ENCODE peak calls at places on chromosomes 11 and 22, in six cellular contexts. W is MCF 10A, P is neural progenitor cell, L is colonic mucosa, E is left lung, X is breast epithelium. C is an unnamed sample.

GRCh38 chr11:126637800-126638175 is 282.3 kb downstream of the ST3GAL4 start:
- DNase-seq in W (no peak), X (no peak), E (no peak), L (no peak), P (no peak), C (no peak)

GRCh38 chr22:48391171-48391711 is 1436.4 kb downstream of the BRD1 start:
- DNase-seq in X (no peak), L (no peak), W (no peak), E (no peak), P (no peak), C (peak)

GRCh38 chr11:64918056-64918455 is 1.0 kb upstream of the ATG2A start:
- DNase-seq in E (no peak), W (peak), P (peak), L (no peak), X (no peak), C (no peak)

GRCh38 chr11:133663586-133663985 is 131.3 kb upstream of the OPCML start:
- DNase-seq in X (no peak), E (no peak), L (no peak), W (no peak), P (no peak), C (no peak)

GRCh38 chr22:27377901-27378300 is 423.7 kb downstream of the MN1 start:
- DNase-seq in W (no peak), L (peak), P (no peak), X (no peak), E (no peak), C (no peak)

GRCh38 chr11:102223859-102224258 is 93.4 kb upstream of the BIRC3 start:
- DNase-seq in X (no peak), E (no peak), W (peak), L (no peak), P (no peak), C (no peak)

GRCh38 chr22:45544588-45545170 is 42.0 kb downstream of the FBLN1 start:
- DNase-seq in P (no peak), L (no peak), E (no peak), W (peak), X (no peak), C (no peak)

GRCh38 chr11:92393218-92393617 is 168.6 kb downstream of the FAT3 start:
- DNase-seq in P (no peak), L (no peak), X (no peak), W (no peak), E (no peak), C (no peak)

GRCh38 chr11:112249871-112250590 is 10.6 kb downstream of the PLET1 start:
- DNase-seq in W (no peak), X (peak), L (no peak), E (no peak), P (no peak), C (no peak)

GRCh38 chr11:45091563-45092392 is 54.7 kb upstream of the PRDM11 start:
- DNase-seq in L (no peak), X (peak), P (peak), W (no peak), E (no peak), C (no peak)

GRCh38 chr11:83284501-83285051 is 1.6 kb downstream of the CCDC90B start:
- DNase-seq in E (no peak), P (no peak), W (no peak), L (no peak), X (no peak), C (no peak)

GRCh38 chr11:132987936-132988335 is 544.4 kb downstream of the OPCML start:
- DNase-seq in E (no peak), L (no peak), P (no peak), X (no peak), W (no peak), C (no peak)

GRCh38 chr11:65491614-65492386 is 7.0 kb upstream of the MALAT1 start:
- DNase-seq in L (peak), E (peak), W (peak), X (peak), P (peak), C (no peak)

GRCh38 chr11:47147250-47147649 is 29.4 kb downstream of the ARFGAP2 start:
- DNase-seq in E (no peak), X (no peak), P (no peak), L (no peak), W (no peak), C (no peak)

GRCh38 chr22:43439368-43440102 is 27.7 kb downstream of the MPPED1 start:
- DNase-seq in X (no peak), P (no peak), E (no peak), L (no peak), W (no peak), C (no peak)

GRCh38 chr22:44351685-44352377 is 39.1 kb upstream of the SHISAL1 start:
- DNase-seq in X (no peak), E (no peak), W (peak), P (peak), L (no peak), C (peak)

GRCh38 chr11:15969281-15969680 is 387.1 kb downstream of the SOX6 start:
- DNase-seq in W (peak), X (no peak), L (peak), P (no peak), E (peak), C (no peak)

GRCh38 chr11:67534070-67534679 is 10.9 kb upstream of the CABP2 start:
- DNase-seq in L (no peak), X (no peak), E (no peak), P (peak), W (peak), C (no peak)

GRCh38 chr11:2524446-2525165 is 79.8 kb downstream of the KCNQ1 start:
- DNase-seq in L (peak), X (peak), W (no peak), P (no peak), E (peak), C (peak)

GRCh38 chr11:10906521-10906920 is 48.7 kb upstream of the ZBED5 start:
- DNase-seq in E (no peak), X (no peak), W (peak), P (no peak), L (no peak), C (no peak)

GRCh38 chr22:19959587-19960490 is 18.2 kb upstream of the TXNRD2 start:
- DNase-seq in L (no peak), X (no peak), E (no peak), W (no peak), P (no peak), C (no peak)

GRCh38 chr11:128528294-128528693 is 59.1 kb downstream of the ETS1 start:
- DNase-seq in X (no peak), W (no peak), P (no peak), E (no peak), L (no peak), C (no peak)

GRCh38 chr11:112785104-112785503 is 176.1 kb upstream of the NCAM1 start:
- DNase-seq in W (peak), P (no peak), E (no peak), L (no peak), X (peak), C (no peak)

GRCh38 chr22:20997536-20998257 is 4.2 kb downstream of the THAP7 start:
- DNase-seq in E (no peak), P (no peak), W (no peak), L (no peak), X (no peak), C (no peak)

GRCh38 chr22:46763051-46763705 is 728 bp downstream of the TBC1D22A start:
- DNase-seq in X (no peak), W (no peak), L (no peak), P (no peak), E (no peak), C (no peak)

GRCh38 chr11:130261546-130261945 is 53.2 kb downstream of the ZBTB44 start:
- DNase-seq in E (no peak), P (no peak), X (no peak), W (no peak), L (no peak), C (no peak)

GRCh38 chr22:42114721-42115120 is 15.9 kb downstream of the CYP2D6 start:
- DNase-seq in L (no peak), X (no peak), E (no peak), P (peak), W (peak), C (no peak)

GRCh38 chr11:125588505-125588904 is 4.1 kb upstream of the STT3A start:
- DNase-seq in P (no peak), W (no peak), E (no peak), L (no peak), X (no peak), C (no peak)

GRCh38 chr22:30923168-30923900 is 45.2 kb downstream of the MORC2 start:
- DNase-seq in P (no peak), L (no peak), W (no peak), X (no peak), E (peak), C (no peak)

GRCh38 chr11:15818132-15818842 is 538.1 kb downstream of the SOX6 start:
- DNase-seq in X (peak), L (peak), W (no peak), E (no peak), P (no peak), C (no peak)

GRCh38 chr11:117498791-117499190 is 171.1 kb downstream of the CEP164 start:
- DNase-seq in L (no peak), P (no peak), X (no peak), E (no peak), W (no peak), C (no peak)
- TF ChIP-seq CTCF in L (no peak), P (no peak), X (no peak), E (no peak), W (no peak), C (no peak)

GRCh38 chr11:134669796-134670195 is 257.8 kb upstream of the B3GAT1 start:
- DNase-seq in W (no peak), L (no peak), X (no peak), P (no peak), E (no peak), C (no peak)
- TF ChIP-seq CTCF in W (no peak), L (no peak), X (no peak), P (no peak), E (no peak), C (no peak)

DNA sequence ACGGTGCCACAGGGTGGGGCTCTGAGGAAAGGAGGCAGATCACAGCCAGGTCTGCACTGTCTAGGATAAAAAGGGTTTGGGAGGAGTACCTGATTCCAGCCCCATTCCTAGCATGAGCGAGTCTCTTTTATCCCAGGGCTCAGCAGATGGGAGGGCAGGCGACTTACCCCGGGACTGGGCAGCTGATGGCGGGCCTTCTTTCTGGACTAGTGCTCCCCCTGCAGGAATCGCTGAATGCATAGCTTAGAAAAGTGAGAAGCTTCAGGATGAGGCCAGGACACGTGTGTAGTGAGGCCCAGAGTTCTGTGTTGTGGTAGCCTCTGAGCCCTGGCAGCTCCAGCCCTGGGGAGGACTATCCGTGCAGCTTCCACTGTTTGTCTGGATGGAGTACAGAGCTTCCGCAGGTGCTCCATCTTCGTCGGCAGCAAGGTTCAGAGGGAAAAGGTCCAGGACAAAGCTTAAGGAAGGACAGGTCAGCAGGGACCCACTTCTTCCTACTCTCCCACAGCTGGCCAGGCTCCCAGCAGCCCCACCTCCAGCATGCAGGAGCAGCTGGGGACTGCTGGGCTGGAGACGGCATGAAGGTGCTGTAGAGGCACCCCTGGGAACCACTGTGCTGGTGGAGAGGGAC is 30.4 kb downstream of the COMMD9 start:
- DNase-seq in E (peak), P (peak), L (peak), W (peak), X (no peak), C (no peak)
- TF ChIP-seq CTCF in E (peak), P (peak), L (peak), W (no peak), X (peak), C (peak)

GRCh38 chr22:37269930-37270678 is 12.2 kb upstream of the CYTH4 start:
- DNase-seq in X (no peak), W (no peak), E (peak), L (no peak), P (no peak), C (no peak)

GRCh38 chr22:37267128-37267587 is 15.2 kb upstream of the CYTH4 start:
- DNase-seq in L (peak), X (no peak), W (peak), E (peak), P (peak), C (peak)

GRCh38 chr22:37267661-37268413 is 14.5 kb upstream of the CYTH4 start:
- DNase-seq in W (no peak), X (no peak), E (peak), L (no peak), P (no peak), C (no peak)

GRCh38 chr22:37263966-37264887 is 18.1 kb upstream of the CYTH4 start:
- DNase-seq in P (no peak), L (no peak), X (no peak), W (no peak), E (peak), C (no peak)

GRCh38 chr22:37266581-37267127 is 15.7 kb upstream of the CYTH4 start:
- DNase-seq in L (no peak), P (no peak), E (no peak), W (no peak), X (no peak), C (no peak)
- TF ChIP-seq CTCF in L (no peak), P (no peak), E (no peak), W (no peak), X (no peak), C (no peak)

GRCh38 chr11:85540181-85540580 is 87.0 kb downstream of the DLG2 start:
- DNase-seq in P (no peak), X (no peak), E (no peak), L (no peak), W (no peak), C (no peak)

GRCh38 chr11:85539740-85540139 is 87.4 kb downstream of the DLG2 start:
- DNase-seq in L (no peak), W (no peak), E (no peak), P (no peak), X (no peak), C (no peak)

GRCh38 chr11:85539029-85539689 is 88.0 kb downstream of the DLG2 start:
- DNase-seq in P (no peak), X (no peak), E (no peak), L (no peak), W (no peak), C (no peak)

GRCh38 chr11:85541683-85542082 is 85.5 kb downstream of the DLG2 start:
- DNase-seq in P (no peak), L (no peak), W (no peak), X (no peak), E (no peak), C (no peak)

GRCh38 chr11:85540635-85541034 is 86.5 kb downstream of the DLG2 start:
- DNase-seq in L (no peak), W (no peak), P (peak), E (no peak), X (no peak), C (no peak)
- TF ChIP-seq CTCF in L (no peak), W (no peak), P (peak), E (no peak), X (no peak), C (no peak)

DNA sequence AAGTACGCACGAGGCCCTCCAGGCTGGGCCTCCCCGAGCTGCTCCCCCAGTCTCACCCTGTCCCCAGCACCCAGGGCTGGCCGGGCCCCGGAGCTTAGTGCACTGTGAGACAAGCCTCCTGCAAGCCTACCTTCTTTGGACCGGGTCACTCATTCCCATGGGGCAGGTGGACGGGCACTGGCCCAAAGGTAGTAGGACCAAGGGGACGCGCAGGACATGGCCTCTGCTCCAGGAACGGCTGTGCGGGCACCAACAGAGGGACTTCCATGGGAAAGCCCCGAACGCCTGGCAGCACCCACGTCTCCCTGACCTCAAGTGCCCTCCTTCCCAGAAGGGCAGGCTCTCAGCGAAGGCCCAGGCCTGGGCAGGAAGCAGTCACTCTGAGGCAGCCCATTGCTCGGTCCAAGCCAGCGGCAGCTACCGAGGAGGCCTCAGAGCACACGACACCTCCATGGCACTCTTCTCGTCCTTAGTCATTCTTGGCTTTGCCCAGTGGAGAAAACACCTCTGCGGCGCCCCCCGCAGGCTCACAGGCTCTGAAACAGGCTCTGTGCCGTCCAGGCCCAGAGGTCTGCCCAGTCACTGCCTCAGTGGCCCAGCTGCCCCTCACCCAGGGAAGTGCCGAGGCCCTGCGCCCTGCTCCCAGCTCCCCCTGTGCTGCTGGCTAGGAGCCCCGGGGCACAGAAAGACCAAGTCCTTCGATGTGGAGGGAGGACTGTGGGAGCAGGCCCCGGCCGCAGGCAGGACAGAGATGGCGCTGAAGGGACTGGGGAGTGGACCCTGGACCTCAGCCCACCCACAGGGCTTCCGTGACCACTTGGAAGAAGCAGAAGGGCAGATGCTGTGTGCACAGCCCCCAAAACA is 3.8 kb downstream of the MOB2 start:
- DNase-seq in E (no peak), X (no peak), W (no peak), L (no peak), P (no peak), C (no peak)
- TF ChIP-seq CTCF in E (no peak), X (no peak), W (no peak), L (no peak), P (peak), C (no peak)